ENCODE peak calls at places on chromosomes 4 and X, in seven cellular contexts. R is amniotic stem cell; P is CD4-positive, alpha-beta T cell; B is GM23248; H is Caki2; Z is T-helper 1 cell; C is AG09309. W is an unnamed sample.

GRCh38 chrX:151100796-151101195 is 75.6 kb upstream of the GPR50 start:
- DNase-seq in R (no peak), P (no peak), B (no peak), H (no peak), Z (no peak), C (no peak), W (no peak)

GRCh38 chr4:5708171-5708828 is at the start of gene EVC2:
- DNase-seq in R (no peak), P (no peak), B (peak; percentile 87), H (no peak), Z (no peak), C (no peak), W (no peak)

GRCh38 chrX:109886122-109886761 is 116.7 kb upstream of the TMEM164 start:
- DNase-seq in R (no peak), P (peak; percentile 6), B (peak; percentile 62), H (peak; percentile 18), Z (no peak), C (no peak), W (peak; percentile 73)

GRCh38 chr4:29131304-29131703 is 1588.9 kb upstream of the PCDH7 start:
- DNase-seq in R (no peak), P (no peak), B (no peak), H (no peak), Z (no peak), C (no peak), W (no peak)

GRCh38 chr4:16150716-16151115 is 66.9 kb upstream of the PROM1 start:
- DNase-seq in R (no peak), P (no peak), B (peak; percentile 6), H (no peak), Z (no peak), C (no peak), W (no peak)

GRCh38 chr4:17699380-17699779 is 82.0 kb downstream of the FAM184B start:
- DNase-seq in R (no peak), P (no peak), B (no peak), H (no peak), Z (no peak), C (no peak), W (no peak)

GRCh38 chr4:119113033-119113655 is 22.5 kb upstream of the MYOZ2 start:
- DNase-seq in R (peak; percentile 65), P (no peak), B (peak; percentile 95), H (peak; percentile 63), Z (no peak), C (peak; percentile 89), W (peak; percentile 88)

GRCh38 chr4:108636246-108636645 is 14.2 kb upstream of the OSTC start:
- DNase-seq in R (no peak), P (no peak), B (peak; percentile 40), H (no peak), Z (no peak), C (no peak), W (no peak)

GRCh38 chr4:147396105-147396504 is 84.8 kb upstream of the EDNRA start:
- DNase-seq in R (no peak), P (no peak), B (no peak), H (no peak), Z (no peak), C (no peak), W (no peak)

W was measured in NB4.